ENCODE peak calls at places on chromosomes 6 and 20, in eight cellular contexts. One of them, this sample, is unnamed.

GRCh38 chr20:23152308-23152892 is 66.3 kb upstream of the CD93 start:
- DNase-seq in GM12865: no peak
- DNase-seq in CD4-positive, alpha-beta T cell: no peak
- DNase-seq in NB4: peak
- DNase-seq in CD8-positive, alpha-beta T cell: peak
- DNase-seq in WTC11: no peak
- DNase-seq in type B pancreatic cell: no peak
- DNase-seq in fibroblast of the aortic adventitia: peak
- DNase-seq in this sample: no peak

GRCh38 chr20:51760905-51761544 is 7.2 kb downstream of the ATP9A start:
- DNase-seq in GM12865: peak
- DNase-seq in CD4-positive, alpha-beta T cell: no peak
- DNase-seq in NB4: no peak
- DNase-seq in CD8-positive, alpha-beta T cell: no peak
- DNase-seq in WTC11: no peak
- DNase-seq in type B pancreatic cell: no peak
- DNase-seq in fibroblast of the aortic adventitia: peak
- DNase-seq in this sample: no peak

GRCh38 chr6:56708810-56709597 is 66.3 kb upstream of the DST start:
- DNase-seq in GM12865: peak
- DNase-seq in CD4-positive, alpha-beta T cell: no peak
- DNase-seq in NB4: peak
- DNase-seq in CD8-positive, alpha-beta T cell: no peak
- DNase-seq in WTC11: no peak
- DNase-seq in type B pancreatic cell: no peak
- DNase-seq in fibroblast of the aortic adventitia: peak
- DNase-seq in this sample: peak

GRCh38 chr20:62635852-62636251 is 6.5 kb upstream of the SLCO4A1 start:
- DNase-seq in GM12865: no peak
- DNase-seq in CD4-positive, alpha-beta T cell: no peak
- DNase-seq in NB4: no peak
- DNase-seq in CD8-positive, alpha-beta T cell: no peak
- DNase-seq in WTC11: no peak
- DNase-seq in type B pancreatic cell: no peak
- DNase-seq in fibroblast of the aortic adventitia: no peak
- DNase-seq in this sample: no peak

GRCh38 chr6:37103169-37104039 is 66.5 kb upstream of the PIM1 start:
- DNase-seq in GM12865: peak
- DNase-seq in CD4-positive, alpha-beta T cell: no peak
- DNase-seq in NB4: peak
- DNase-seq in CD8-positive, alpha-beta T cell: peak
- DNase-seq in WTC11: peak
- DNase-seq in type B pancreatic cell: peak
- DNase-seq in fibroblast of the aortic adventitia: peak
- DNase-seq in this sample: no peak

GRCh38 chr6:36131517-36132220 is 1.4 kb downstream of the MAPK13 start:
- DNase-seq in GM12865: peak
- DNase-seq in CD4-positive, alpha-beta T cell: peak
- DNase-seq in NB4: no peak
- DNase-seq in CD8-positive, alpha-beta T cell: peak
- DNase-seq in WTC11: no peak
- DNase-seq in type B pancreatic cell: no peak
- DNase-seq in fibroblast of the aortic adventitia: peak
- DNase-seq in this sample: peak

GRCh38 chr6:170448745-170449144 is 104.4 kb downstream of the PSMB1 start:
- DNase-seq in GM12865: no peak
- DNase-seq in CD4-positive, alpha-beta T cell: no peak
- DNase-seq in NB4: no peak
- DNase-seq in CD8-positive, alpha-beta T cell: no peak
- DNase-seq in WTC11: no peak
- DNase-seq in type B pancreatic cell: no peak
- DNase-seq in fibroblast of the aortic adventitia: no peak
- DNase-seq in this sample: no peak

GRCh38 chr6:18561006-18561750 is 174.0 kb downstream of the RNF144B start:
- DNase-seq in GM12865: no peak
- DNase-seq in CD4-positive, alpha-beta T cell: no peak
- DNase-seq in NB4: no peak
- DNase-seq in CD8-positive, alpha-beta T cell: no peak
- DNase-seq in WTC11: no peak
- DNase-seq in type B pancreatic cell: no peak
- DNase-seq in fibroblast of the aortic adventitia: peak
- DNase-seq in this sample: no peak

GRCh38 chr6:45421700-45422540 is 44.2 kb upstream of the SUPT3H start:
- DNase-seq in GM12865: no peak
- DNase-seq in CD4-positive, alpha-beta T cell: no peak
- DNase-seq in NB4: peak
- DNase-seq in CD8-positive, alpha-beta T cell: peak
- DNase-seq in WTC11: peak
- DNase-seq in type B pancreatic cell: peak
- DNase-seq in fibroblast of the aortic adventitia: peak
- DNase-seq in this sample: peak

GRCh38 chr6:90000864-90001731 is 106.8 kb downstream of the GJA10 start:
- DNase-seq in GM12865: no peak
- DNase-seq in CD4-positive, alpha-beta T cell: no peak
- DNase-seq in NB4: no peak
- DNase-seq in CD8-positive, alpha-beta T cell: no peak
- DNase-seq in WTC11: no peak
- DNase-seq in type B pancreatic cell: no peak
- DNase-seq in fibroblast of the aortic adventitia: no peak
- DNase-seq in this sample: no peak

GRCh38 chr6:121522771-121523386 is 87.4 kb downstream of the GJA1 start:
- DNase-seq in GM12865: no peak
- DNase-seq in CD4-positive, alpha-beta T cell: no peak
- DNase-seq in NB4: no peak
- DNase-seq in CD8-positive, alpha-beta T cell: no peak
- DNase-seq in WTC11: no peak
- DNase-seq in type B pancreatic cell: no peak
- DNase-seq in fibroblast of the aortic adventitia: no peak
- DNase-seq in this sample: no peak

GRCh38 chr20:61719691-61720347 is 345.9 kb downstream of the TAF4 start:
- DNase-seq in GM12865: no peak
- DNase-seq in CD4-positive, alpha-beta T cell: peak
- DNase-seq in NB4: no peak
- DNase-seq in CD8-positive, alpha-beta T cell: peak
- DNase-seq in WTC11: no peak
- DNase-seq in type B pancreatic cell: no peak
- DNase-seq in fibroblast of the aortic adventitia: no peak
- DNase-seq in this sample: no peak

GRCh38 chr20:1813101-1813529 is 82.1 kb upstream of the SIRPA start:
- DNase-seq in GM12865: no peak
- DNase-seq in CD4-positive, alpha-beta T cell: no peak
- DNase-seq in NB4: no peak
- DNase-seq in CD8-positive, alpha-beta T cell: no peak
- DNase-seq in WTC11: no peak
- DNase-seq in type B pancreatic cell: peak
- DNase-seq in fibroblast of the aortic adventitia: peak
- DNase-seq in this sample: no peak

GRCh38 chr20:2149507-2149906 is 47.9 kb downstream of the STK35 start:
- DNase-seq in GM12865: no peak
- DNase-seq in CD4-positive, alpha-beta T cell: no peak
- DNase-seq in NB4: no peak
- DNase-seq in CD8-positive, alpha-beta T cell: no peak
- DNase-seq in WTC11: no peak
- DNase-seq in type B pancreatic cell: no peak
- DNase-seq in fibroblast of the aortic adventitia: peak
- DNase-seq in this sample: no peak

GRCh38 chr20:5895626-5896025 is 54.7 kb downstream of the TRMT6 start:
- DNase-seq in GM12865: no peak
- DNase-seq in CD4-positive, alpha-beta T cell: no peak
- DNase-seq in NB4: peak
- DNase-seq in CD8-positive, alpha-beta T cell: no peak
- DNase-seq in WTC11: no peak
- DNase-seq in type B pancreatic cell: no peak
- DNase-seq in fibroblast of the aortic adventitia: no peak
- DNase-seq in this sample: no peak

GRCh38 chr20:58930496-58930895 is 50.6 kb upstream of the NELFCD start:
- DNase-seq in GM12865: no peak
- DNase-seq in CD4-positive, alpha-beta T cell: no peak
- DNase-seq in NB4: no peak
- DNase-seq in CD8-positive, alpha-beta T cell: no peak
- DNase-seq in WTC11: no peak
- DNase-seq in type B pancreatic cell: no peak
- DNase-seq in fibroblast of the aortic adventitia: no peak
- DNase-seq in this sample: no peak

GRCh38 chr20:25584905-25585704 is at the start of gene NINL:
- DNase-seq in GM12865: no peak
- DNase-seq in CD4-positive, alpha-beta T cell: peak
- DNase-seq in NB4: no peak
- DNase-seq in CD8-positive, alpha-beta T cell: peak
- DNase-seq in WTC11: peak
- DNase-seq in type B pancreatic cell: peak
- DNase-seq in fibroblast of the aortic adventitia: peak
- DNase-seq in this sample: peak

GRCh38 chr20:43838703-43839060 is 76.0 kb upstream of the TOX2 start:
- DNase-seq in GM12865: no peak
- DNase-seq in CD4-positive, alpha-beta T cell: no peak
- DNase-seq in NB4: no peak
- DNase-seq in CD8-positive, alpha-beta T cell: no peak
- DNase-seq in WTC11: no peak
- DNase-seq in type B pancreatic cell: no peak
- DNase-seq in fibroblast of the aortic adventitia: no peak
- DNase-seq in this sample: no peak

GRCh38 chr20:43837856-43838702 is 76.6 kb upstream of the TOX2 start:
- DNase-seq in GM12865: no peak
- DNase-seq in CD4-positive, alpha-beta T cell: no peak
- DNase-seq in NB4: no peak
- DNase-seq in CD8-positive, alpha-beta T cell: no peak
- DNase-seq in WTC11: no peak
- DNase-seq in type B pancreatic cell: no peak
- DNase-seq in fibroblast of the aortic adventitia: no peak
- DNase-seq in this sample: no peak

GRCh38 chr20:43839793-43840199 is 74.9 kb upstream of the TOX2 start:
- DNase-seq in GM12865: peak
- DNase-seq in CD4-positive, alpha-beta T cell: no peak
- DNase-seq in NB4: no peak
- DNase-seq in CD8-positive, alpha-beta T cell: no peak
- DNase-seq in WTC11: no peak
- DNase-seq in type B pancreatic cell: no peak
- DNase-seq in fibroblast of the aortic adventitia: no peak
- DNase-seq in this sample: peak

GRCh38 chr20:43835944-43836540 is 78.6 kb upstream of the TOX2 start:
- DNase-seq in GM12865: no peak
- DNase-seq in CD4-positive, alpha-beta T cell: no peak
- DNase-seq in NB4: no peak
- DNase-seq in CD8-positive, alpha-beta T cell: no peak
- DNase-seq in WTC11: no peak
- DNase-seq in type B pancreatic cell: no peak
- DNase-seq in fibroblast of the aortic adventitia: no peak
- DNase-seq in this sample: no peak

DNA sequence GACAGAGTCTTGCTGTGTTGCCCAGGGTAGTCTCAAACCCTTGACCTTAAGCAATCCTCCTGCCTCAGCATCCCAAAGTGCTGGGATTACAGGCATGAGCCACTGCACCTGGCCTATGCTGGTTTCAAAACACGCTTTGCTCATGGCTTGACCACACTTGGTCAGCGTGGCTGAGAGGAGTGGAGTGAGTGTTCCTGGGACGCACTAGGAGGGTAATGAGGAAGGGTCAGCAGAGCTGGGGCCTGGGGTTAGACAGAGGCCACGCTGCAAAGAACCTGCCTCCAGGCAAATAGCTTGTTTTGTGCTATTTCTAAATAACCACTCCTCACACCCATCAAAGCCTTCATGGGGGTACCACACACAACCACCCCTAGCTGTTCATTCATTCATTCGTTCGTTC is 77.9 kb upstream of the TOX2 start:
- DNase-seq in GM12865: no peak
- DNase-seq in CD4-positive, alpha-beta T cell: no peak
- DNase-seq in NB4: no peak
- DNase-seq in CD8-positive, alpha-beta T cell: no peak
- DNase-seq in WTC11: no peak
- DNase-seq in type B pancreatic cell: no peak
- DNase-seq in fibroblast of the aortic adventitia: no peak
- DNase-seq in this sample: no peak
- TF ChIP-seq CTCF in GM12865: no peak
- TF ChIP-seq CTCF in CD4-positive, alpha-beta T cell: no peak
- TF ChIP-seq CTCF in NB4: no peak
- TF ChIP-seq CTCF in CD8-positive, alpha-beta T cell: no peak
- TF ChIP-seq CTCF in WTC11: no peak
- TF ChIP-seq CTCF in type B pancreatic cell: no peak
- TF ChIP-seq CTCF in fibroblast of the aortic adventitia: no peak
- TF ChIP-seq CTCF in this sample: no peak

DNA sequence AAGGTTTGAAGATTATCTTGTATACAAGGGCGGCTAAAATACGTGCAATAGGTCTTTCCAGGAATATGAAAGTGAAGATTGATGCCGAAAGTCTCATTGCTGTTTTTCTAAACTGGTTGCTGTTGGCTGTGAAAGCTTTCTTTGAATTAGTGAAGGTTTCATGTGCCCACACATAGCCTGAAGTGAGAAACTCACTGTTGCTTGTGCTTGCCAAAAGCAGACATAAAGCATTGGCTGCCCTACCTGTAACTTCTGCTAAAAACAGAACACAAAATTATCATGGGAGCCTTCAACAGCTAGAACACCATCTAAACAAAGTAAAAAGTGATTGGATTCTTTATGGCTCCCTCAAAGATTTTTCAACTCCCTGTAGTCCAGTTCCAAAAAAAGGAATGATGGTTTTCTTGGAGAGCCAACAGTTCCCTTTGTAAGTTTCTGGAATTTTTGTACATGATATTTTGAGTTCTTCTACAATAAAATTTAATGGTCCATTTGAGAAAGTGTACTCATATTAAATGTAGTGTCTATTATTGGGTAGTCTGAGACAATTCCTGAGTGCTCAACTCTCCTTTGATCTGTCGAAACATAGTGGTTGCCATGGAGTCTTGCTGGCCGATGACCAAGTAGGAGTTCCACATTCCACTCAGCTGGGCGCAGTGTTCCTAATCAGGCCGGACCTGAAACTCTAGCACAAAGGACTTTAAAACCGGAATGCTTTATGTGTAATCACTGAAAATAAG is 68.5 kb downstream of the PLEKHG1 start:
- DNase-seq in GM12865: peak
- DNase-seq in CD4-positive, alpha-beta T cell: no peak
- DNase-seq in NB4: no peak
- DNase-seq in CD8-positive, alpha-beta T cell: no peak
- DNase-seq in WTC11: no peak
- DNase-seq in type B pancreatic cell: peak
- DNase-seq in fibroblast of the aortic adventitia: peak
- DNase-seq in this sample: no peak
- TF ChIP-seq CTCF in GM12865: no peak
- TF ChIP-seq CTCF in CD4-positive, alpha-beta T cell: no peak
- TF ChIP-seq CTCF in NB4: no peak
- TF ChIP-seq CTCF in CD8-positive, alpha-beta T cell: no peak
- TF ChIP-seq CTCF in WTC11: no peak
- TF ChIP-seq CTCF in type B pancreatic cell: peak
- TF ChIP-seq CTCF in fibroblast of the aortic adventitia: peak
- TF ChIP-seq CTCF in this sample: no peak

GRCh38 chr6:162251257-162251656 is 476.3 kb downstream of the PRKN start:
- DNase-seq in GM12865: no peak
- DNase-seq in CD4-positive, alpha-beta T cell: no peak
- DNase-seq in NB4: peak
- DNase-seq in CD8-positive, alpha-beta T cell: no peak
- DNase-seq in WTC11: peak
- DNase-seq in type B pancreatic cell: no peak
- DNase-seq in fibroblast of the aortic adventitia: no peak
- DNase-seq in this sample: no peak
- TF ChIP-seq CTCF in GM12865: no peak
- TF ChIP-seq CTCF in CD4-positive, alpha-beta T cell: no peak
- TF ChIP-seq CTCF in NB4: no peak
- TF ChIP-seq CTCF in CD8-positive, alpha-beta T cell: no peak
- TF ChIP-seq CTCF in WTC11: peak
- TF ChIP-seq CTCF in type B pancreatic cell: peak
- TF ChIP-seq CTCF in fibroblast of the aortic adventitia: no peak
- TF ChIP-seq CTCF in this sample: no peak

GRCh38 chr6:86937219-86938079 is at the start of gene HTR1E:
- DNase-seq in GM12865: peak
- DNase-seq in CD4-positive, alpha-beta T cell: no peak
- DNase-seq in NB4: peak
- DNase-seq in CD8-positive, alpha-beta T cell: no peak
- DNase-seq in WTC11: no peak
- DNase-seq in type B pancreatic cell: peak
- DNase-seq in fibroblast of the aortic adventitia: peak
- DNase-seq in this sample: peak
- TF ChIP-seq CTCF in GM12865: peak
- TF ChIP-seq CTCF in CD4-positive, alpha-beta T cell: no peak
- TF ChIP-seq CTCF in NB4: peak
- TF ChIP-seq CTCF in CD8-positive, alpha-beta T cell: no peak
- TF ChIP-seq CTCF in WTC11: peak
- TF ChIP-seq CTCF in type B pancreatic cell: peak
- TF ChIP-seq CTCF in fibroblast of the aortic adventitia: peak
- TF ChIP-seq CTCF in this sample: peak

This sample was measured in GM10248.